ENCODE peak calls at places on chromosomes 2 and 18, in six cellular contexts. X, T, A, K, F and B are unnamed samples.
A peak's percentile ranks its signal among the peaks of the same experiment; 100 is the strongest.

GRCh38 chr2:236001854-236002253 is 166.3 kb downstream of the GBX2 start:
- DNase-seq in T (peak; percentile 11), A (no peak), F (no peak), X (no peak), K (no peak), B (no peak)

GRCh38 chr18:36043153-36043552 is 24.2 kb downstream of the RPRD1A start:
- DNase-seq in T (no peak), X (no peak), F (no peak), K (no peak), A (no peak), B (no peak)

GRCh38 chr2:215060851-215061541 is 77.4 kb downstream of the ABCA12 start:
- DNase-seq in F (no peak), T (no peak), X (no peak), A (no peak), K (no peak), B (no peak)

GRCh38 chr2:50547521-50547920 is 484.4 kb downstream of the NRXN1 start:
- DNase-seq in A (no peak), K (no peak), T (no peak), F (no peak), X (peak; percentile 5), B (no peak)

GRCh38 chr18:73691118-73691517 is 456.5 kb downstream of the FBXO15 start:
- DNase-seq in F (no peak), A (no peak), X (no peak), T (peak; percentile 81), K (no peak), B (peak; percentile 87)

GRCh38 chr2:2646312-2647051 is 315.4 kb upstream of the MYT1L start:
- DNase-seq in T (no peak), K (no peak), F (no peak), A (no peak), X (peak; percentile 30), B (no peak)

GRCh38 chr2:241724259-241724974 is 10.0 kb upstream of the D2HGDH start:
- DNase-seq in F (no peak), X (no peak), A (peak; percentile 71), K (no peak), T (no peak), B (no peak)

GRCh38 chr2:110747522-110748488 is 15.4 kb downstream of the ACOXL start:
- DNase-seq in T (no peak), A (no peak), F (no peak), X (no peak), K (no peak), B (no peak)

GRCh38 chr2:240319221-240319854 is 116.1 kb upstream of the GPC1 start:
- DNase-seq in A (no peak), X (no peak), T (no peak), F (no peak), K (no peak), B (no peak)

GRCh38 chr2:172229125-172229524 is 126.4 kb upstream of the DLX2 start:
- DNase-seq in K (no peak), A (no peak), T (no peak), F (no peak), X (no peak), B (no peak)

GRCh38 chr2:118841828-118842461 is 5.5 kb downstream of the EN1 start:
- DNase-seq in K (no peak), X (no peak), T (no peak), A (peak; percentile 61), F (peak; percentile 43), B (no peak)

GRCh38 chr2:102085238-102085637 is 57.3 kb upstream of the IL1R1 start:
- DNase-seq in A (no peak), X (no peak), F (no peak), T (no peak), K (no peak), B (no peak)

GRCh38 chr2:199223791-199224190 is 233.9 kb downstream of the SATB2 start:
- DNase-seq in T (no peak), K (no peak), X (peak; percentile 85), A (no peak), F (no peak), B (no peak)

GRCh38 chr2:152222975-152223638 is 47.5 kb upstream of the STAM2 start:
- DNase-seq in A (peak; percentile 5), K (peak; percentile 32), X (no peak), F (no peak), T (peak; percentile 51), B (no peak)

GRCh38 chr2:101253013-101253712 is 477 bp downstream of the CNOT11 start:
- DNase-seq in F (peak; percentile 55), A (peak; percentile 74), T (peak; percentile 51), K (peak; percentile 25), X (peak; percentile 46), B (peak; percentile 40)

GRCh38 chr2:11697103-11697871 is 27.3 kb upstream of the NTSR2 start:
- DNase-seq in K (peak; percentile 90), T (peak; percentile 86), X (peak; percentile 53), F (peak; percentile 62), A (no peak), B (peak; percentile 90)

GRCh38 chr2:211157211-211157610 is 600.8 kb downstream of the CPS1 start:
- DNase-seq in T (no peak), K (no peak), F (no peak), X (no peak), A (no peak), B (no peak)

GRCh38 chr18:56374005-56374655 is 264.3 kb downstream of the TXNL1 start:
- DNase-seq in T (no peak), A (no peak), F (no peak), X (no peak), K (no peak), B (peak; percentile 16)

GRCh38 chr2:160534249-160534648 is 40.6 kb upstream of the RBMS1 start:
- DNase-seq in T (no peak), F (no peak), X (no peak), A (no peak), K (no peak), B (no peak)

GRCh38 chr2:127608061-127609011 is 37.6 kb upstream of the GPR17 start:
- DNase-seq in F (no peak), K (no peak), T (no peak), X (no peak), A (no peak), B (no peak)

GRCh38 chr2:127604986-127605385 is 41.0 kb upstream of the GPR17 start:
- DNase-seq in A (no peak), K (no peak), X (no peak), F (no peak), T (no peak), B (no peak)

GRCh38 chr2:127607399-127607908 is 38.5 kb upstream of the GPR17 start:
- DNase-seq in K (no peak), T (no peak), F (no peak), A (no peak), X (no peak), B (no peak)

GRCh38 chr2:127605691-127606277 is 40.2 kb upstream of the GPR17 start:
- DNase-seq in F (no peak), T (no peak), A (no peak), K (no peak), X (no peak), B (no peak)

DNA sequence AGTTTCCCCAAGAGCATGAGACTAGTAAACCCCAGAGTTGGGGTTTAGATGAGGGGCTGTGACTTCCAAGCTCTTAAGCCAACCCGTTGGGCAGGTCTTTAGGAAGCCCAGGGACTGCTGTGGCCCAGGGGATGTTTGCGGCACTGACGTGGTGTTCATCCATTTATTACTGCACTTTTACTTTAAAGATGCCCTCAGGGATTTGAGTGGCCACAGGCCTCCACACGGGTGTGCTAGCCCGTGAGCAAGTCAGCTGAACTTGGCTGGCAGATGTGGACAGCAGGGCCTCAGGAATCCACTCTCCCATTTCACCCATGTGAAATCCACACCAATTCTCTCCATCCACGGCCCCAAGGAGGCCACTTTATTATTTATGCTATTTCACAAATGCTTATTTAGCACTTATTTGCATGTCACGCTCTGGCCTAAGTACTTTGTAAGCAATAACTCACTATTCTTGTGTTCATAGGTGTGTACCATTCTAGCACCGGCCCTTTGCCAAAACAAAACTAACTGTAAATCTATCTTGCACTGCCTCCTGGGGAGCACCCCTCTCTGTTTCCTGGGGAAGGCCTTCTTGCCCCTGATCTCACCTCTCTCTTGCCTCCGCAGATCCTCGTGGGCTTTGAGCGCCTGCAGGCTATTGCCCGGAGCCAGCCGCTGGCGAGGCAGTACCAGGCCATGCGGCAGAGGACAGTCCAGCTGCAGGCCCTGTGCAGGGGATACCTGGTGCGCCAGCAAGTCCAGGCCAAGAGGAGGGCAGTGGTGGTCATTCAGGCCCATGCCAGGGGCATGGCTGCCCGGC is 39.2 kb upstream of the GPR17 start:
- DNase-seq in T (no peak), A (no peak), X (no peak), F (no peak), K (no peak), B (no peak)
- TF ChIP-seq CTCF in T (no peak), A (no peak), X (no peak), F (no peak), K (no peak), B (no peak)

DNA sequence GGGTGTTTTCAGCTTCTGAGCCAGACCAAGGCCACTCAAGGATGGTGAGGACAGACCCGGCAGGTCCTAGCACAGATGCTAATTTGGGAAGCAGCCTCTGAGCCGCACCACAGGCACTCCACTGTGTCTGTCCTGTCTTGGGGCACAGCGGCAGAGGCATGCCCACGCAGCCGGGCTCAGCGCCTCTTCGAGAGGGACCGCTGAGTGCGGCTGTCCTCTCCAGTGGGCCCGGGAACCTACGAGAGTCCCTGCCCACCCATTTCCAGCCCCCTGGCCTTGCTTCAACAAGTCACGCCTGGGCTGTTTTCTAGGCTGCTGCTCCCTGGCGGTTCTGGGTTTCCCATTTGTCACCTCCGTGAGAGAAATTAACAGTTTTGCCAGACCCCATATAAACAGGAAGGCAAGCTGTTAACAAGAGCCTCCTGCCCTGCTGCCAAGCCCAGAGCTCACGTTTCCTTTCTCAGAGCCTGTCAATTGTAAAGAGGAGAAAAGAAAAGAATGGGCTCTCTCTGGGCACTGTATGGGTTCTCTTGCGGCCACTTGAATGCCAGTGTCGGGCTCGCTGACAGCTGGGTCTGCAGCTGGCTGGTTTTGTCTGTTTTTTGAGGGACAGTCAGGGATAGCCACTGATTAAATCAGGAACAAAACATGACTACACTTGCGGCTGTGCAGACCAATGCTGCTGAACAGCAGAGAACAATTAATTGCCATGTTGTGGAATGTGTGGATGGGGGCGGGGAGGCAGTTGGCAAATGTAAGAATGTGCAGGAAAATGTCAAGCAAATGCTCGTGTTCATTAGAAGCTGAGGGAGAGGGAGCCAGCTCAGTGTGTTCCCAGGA is 30.6 kb downstream of the TMEM17 start:
- DNase-seq in T (no peak), A (peak; percentile 20), F (peak; percentile 24), K (no peak), X (no peak), B (no peak)
- TF ChIP-seq CTCF in T (no peak), A (no peak), F (no peak), K (no peak), X (no peak), B (no peak)

GRCh38 chr2:78063246-78064020 is 541.3 kb upstream of the LRRTM4 start:
- DNase-seq in K (no peak), F (no peak), T (no peak), X (no peak), A (no peak), B (no peak)
- TF ChIP-seq CTCF in K (no peak), F (no peak), T (no peak), X (no peak), A (no peak), B (no peak)

GRCh38 chr2:26561376-26561775 is 79.8 kb downstream of the CIB4 start:
- DNase-seq in T (no peak), F (no peak), X (no peak), A (no peak), K (no peak), B (no peak)

GRCh38 chr2:26559044-26559405 is 81.1 kb upstream of the OTOF start:
- DNase-seq in K (no peak), A (no peak), T (no peak), X (no peak), F (no peak), B (no peak)

GRCh38 chr2:26560892-26561291 is 80.3 kb downstream of the CIB4 start:
- DNase-seq in K (no peak), F (no peak), T (no peak), X (no peak), A (no peak), B (no peak)

GRCh38 chr2:26558271-26559043 is 80.5 kb upstream of the OTOF start:
- DNase-seq in X (no peak), F (peak; percentile 34), A (no peak), T (no peak), K (no peak), B (no peak)

GRCh38 chr2:26559556-26559955 is 81.6 kb downstream of the CIB4 start:
- DNase-seq in F (no peak), T (no peak), X (no peak), A (peak; percentile 62), K (no peak), B (no peak)
- TF ChIP-seq CTCF in F (no peak), T (no peak), X (no peak), A (peak; percentile 37), K (no peak), B (no peak)